ENCODE peak calls at places on chromosomes 4 and X, in five cellular contexts. Y, S, C, R and L are unnamed samples.

GRCh38 chrX:123736333-123736921 is 3.6 kb upstream of the THOC2 start:
- DNase-seq in R (no peak), S (no peak), Y (no peak), C (peak), L (no peak)

GRCh38 chr4:6245246-6246169 is 24.1 kb upstream of the WFS1 start:
- DNase-seq in Y (no peak), R (no peak), S (no peak), C (no peak), L (no peak)

GRCh38 chr4:145609494-145610427 is 9.4 kb upstream of the MMAA start:
- DNase-seq in R (peak), Y (no peak), C (peak), S (peak), L (no peak)

GRCh38 chr4:151865327-151865726 is 104.5 kb upstream of the GATB start:
- DNase-seq in C (no peak), S (peak), R (peak), Y (peak), L (no peak)

GRCh38 chrX:41909068-41909467 is 14.3 kb downstream of the CASK start:
- DNase-seq in S (no peak), Y (no peak), R (no peak), C (no peak), L (no peak)

GRCh38 chr4:82809614-82810013 is 11.0 kb upstream of the SCD5 start:
- DNase-seq in Y (no peak), S (no peak), R (no peak), C (no peak), L (no peak)

GRCh38 chrX:29196501-29196900 is 609.3 kb downstream of the IL1RAPL1 start:
- DNase-seq in S (no peak), C (no peak), R (no peak), Y (no peak), L (no peak)

GRCh38 chr4:77360451-77360850 is 203.4 kb downstream of the CCNG2 start:
- DNase-seq in S (no peak), C (no peak), R (no peak), Y (no peak), L (peak)

GRCh38 chrX:119008122-119008744 is 33.8 kb downstream of the LONRF3 start:
- DNase-seq in R (no peak), S (no peak), Y (no peak), C (peak), L (no peak)

GRCh38 chrX:133415276-133416105 is at the start of gene GPC4:
- DNase-seq in C (peak), R (peak), Y (peak), S (peak), L (no peak)

GRCh38 chr4:15659768-15660394 is 4.7 kb upstream of the FBXL5 start:
- DNase-seq in C (no peak), Y (no peak), R (no peak), S (no peak), L (no peak)

GRCh38 chr4:158841540-158841939 is 72.7 kb downstream of the FNIP2 start:
- DNase-seq in C (no peak), S (no peak), Y (no peak), R (no peak), L (no peak)
- H3K4me3 ChIP-seq in C (no peak), S (no peak), Y (no peak), R (no peak), L (no peak)

GRCh38 chr4:188411805-188412204 is 272.6 kb downstream of the TRIML1 start:
- DNase-seq in R (no peak), Y (no peak), S (no peak), C (no peak), L (no peak)

GRCh38 chr4:188423039-188423438 is 283.8 kb downstream of the TRIML1 start:
- DNase-seq in C (no peak), S (no peak), R (no peak), Y (no peak), L (no peak)

GRCh38 chr4:188414441-188414840 is 275.2 kb downstream of the TRIML1 start:
- DNase-seq in S (no peak), Y (no peak), R (no peak), C (no peak), L (no peak)

GRCh38 chr4:188412499-188412898 is 273.3 kb downstream of the TRIML1 start:
- DNase-seq in Y (no peak), R (no peak), S (no peak), C (no peak), L (no peak)

GRCh38 chr4:188417181-188417580 is 277.9 kb downstream of the TRIML1 start:
- DNase-seq in Y (no peak), C (no peak), S (no peak), R (no peak), L (no peak)
- TF ChIP-seq CTCF in Y (no peak), C (no peak), S (no peak), R (no peak), L (no peak)

GRCh38 chr4:98314791-98315565 is 53.8 kb downstream of the RAP1GDS1 start:
- DNase-seq in Y (no peak), R (no peak), S (no peak), C (peak), L (no peak)
- H3K4me3 ChIP-seq in Y (no peak), R (no peak), S (no peak), C (no peak), L (no peak)

GRCh38 chr4:88275949-88276515 is 8.3 kb downstream of the PPM1K start:
- DNase-seq in R (no peak), S (no peak), Y (no peak), C (no peak), L (no peak)
- TF ChIP-seq CTCF in R (no peak), S (no peak), Y (no peak), C (no peak), L (no peak)

GRCh38 chr4:2799971-2800690 is 7.2 kb downstream of the SH3BP2 start:
- DNase-seq in R (peak), Y (peak), S (no peak), C (no peak), L (no peak)
- H3K4me3 ChIP-seq in R (no peak), Y (peak), S (peak), C (no peak), L (no peak)

DNA sequence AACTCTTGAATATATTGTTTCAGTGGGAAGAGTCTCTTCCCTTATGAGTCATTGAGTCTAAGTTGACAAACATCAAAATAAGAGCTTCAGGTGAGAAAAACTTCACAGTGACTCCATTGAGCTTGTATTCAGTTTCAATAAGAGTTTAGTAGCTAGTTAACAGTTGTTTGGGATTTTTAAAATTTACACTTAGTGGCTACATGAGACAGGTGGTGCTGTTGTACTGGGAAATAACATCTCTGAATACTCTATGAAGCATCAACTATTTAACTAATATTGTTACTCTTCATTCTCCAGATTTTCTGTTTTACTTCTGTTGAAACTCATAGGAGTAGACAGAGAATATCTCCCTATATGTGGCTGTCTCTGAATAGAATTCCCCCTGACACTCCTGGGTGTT is 1609.1 kb downstream of the C4orf33 start:
- DNase-seq in C (no peak), Y (no peak), R (no peak), S (no peak), L (no peak)
- TF ChIP-seq CTCF in C (no peak), Y (no peak), R (no peak), S (no peak), L (no peak)

DNA sequence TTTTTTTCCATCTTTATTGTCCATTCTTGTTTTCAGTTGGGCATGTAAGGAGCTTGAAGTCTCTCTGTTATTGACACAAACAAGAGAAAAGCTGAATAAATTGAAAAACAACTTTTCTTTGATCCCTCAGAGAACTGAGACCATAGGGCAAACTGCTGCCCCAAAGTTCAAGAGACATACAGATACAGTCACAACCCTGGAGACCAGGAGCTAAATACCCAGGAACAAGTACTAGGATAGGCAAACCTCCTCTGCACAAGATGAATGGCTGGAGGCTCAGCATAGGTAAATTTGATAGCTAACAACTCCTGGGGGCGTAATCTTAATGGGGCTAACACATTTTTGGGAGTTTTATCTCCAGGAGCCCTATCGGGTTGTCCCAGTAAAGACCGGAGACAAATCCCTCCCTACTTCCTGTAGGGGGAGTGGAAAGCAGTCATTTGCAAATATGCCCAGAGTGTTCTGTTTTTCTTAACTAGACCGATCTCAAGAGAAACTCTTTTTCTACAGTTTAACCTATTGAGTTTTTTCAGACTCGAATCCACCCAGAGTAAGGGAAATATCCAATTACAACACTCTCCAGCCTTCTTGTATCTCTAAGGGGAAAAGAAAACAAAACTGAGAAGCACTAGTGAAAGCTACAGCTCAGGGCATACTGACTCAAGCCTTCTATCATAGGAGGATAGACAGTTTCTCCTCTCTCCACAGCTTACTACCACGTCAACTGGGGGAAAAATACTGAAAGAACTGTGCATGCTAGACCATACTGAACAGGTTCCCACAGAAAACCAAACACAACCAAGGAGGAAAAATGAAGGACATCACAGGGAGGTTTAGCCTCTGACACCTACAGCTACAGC is 23.1 kb downstream of the MAGEA8 start:
- DNase-seq in Y (no peak), R (no peak), C (peak), S (no peak), L (no peak)
- H3K4me3 ChIP-seq in Y (peak), R (no peak), C (no peak), S (no peak), L (no peak)

GRCh38 chr4:113248320-113248719 is 198.9 kb downstream of the ANK2 start:
- DNase-seq in Y (no peak), S (no peak), R (no peak), C (no peak), L (no peak)
- TF ChIP-seq CTCF in Y (no peak), S (no peak), R (no peak), C (no peak), L (no peak)